ENCODE peak calls at places on chromosomes 12 and 14, in six cellular contexts. S is cardiac muscle cell; A is left lung; Z is right cardiac atrium; H is NCI-H748 treated with DMSO at 0.1 percent for 48 hours; O is stimulated activated effector memory CD8-positive, alpha-beta T cell treated with anti-CD3 and anti-CD28 coated beads, Interleukin-12 subunit alpha, Interleukin-12 subunit beta, amount 100 ng/mL, for 72 hours. T is an unnamed sample.

GRCh38 chr14:20035449-20035848 is 389 bp downstream of the OR4K13 start:
- DNase-seq in H (no peak), O (no peak), Z (no peak), S (no peak), A (no peak), T (no peak)

GRCh38 chr12:89770391-89770790 is 61.8 kb upstream of the ATP2B1 start:
- DNase-seq in O (no peak), H (no peak), Z (no peak), A (no peak), S (no peak), T (no peak)

GRCh38 chr14:22487941-22488340 is 101.1 kb downstream of the DAD1 start:
- DNase-seq in Z (no peak), A (no peak), H (no peak), S (no peak), O (no peak), T (no peak)

GRCh38 chr14:71119075-71119474 is 211.8 kb downstream of the PCNX1 start:
- DNase-seq in O (no peak), H (no peak), S (no peak), Z (no peak), A (no peak), T (no peak)

GRCh38 chr12:109566424-109566823 is 6.9 kb downstream of the MMAB start:
- DNase-seq in S (no peak), A (no peak), Z (peak), O (no peak), H (no peak), T (no peak)

GRCh38 chr12:62977419-62977818 is 42.5 kb upstream of the PPM1H start:
- DNase-seq in Z (no peak), O (no peak), H (peak), A (no peak), S (no peak), T (no peak)

GRCh38 chr12:122023339-122024131 is 1.9 kb downstream of the BCL7A start:
- DNase-seq in S (peak), A (peak), Z (peak), H (no peak), O (no peak), T (peak)

GRCh38 chr14:49687942-49688700 is at the start of gene POLE2:
- DNase-seq in O (peak), A (peak), H (peak), Z (peak), S (peak), T (peak)

GRCh38 chr14:81170829-81171195 is 49.9 kb downstream of the GTF2A1 start:
- DNase-seq in Z (no peak), S (no peak), H (no peak), O (no peak), A (no peak), T (no peak)

GRCh38 chr14:96627386-96627785 is 125.2 kb downstream of the PAPOLA start:
- DNase-seq in H (no peak), S (no peak), Z (no peak), A (no peak), O (no peak), T (no peak)

GRCh38 chr12:109469516-109469915 is 7.6 kb downstream of the KCTD10 start:
- DNase-seq in S (no peak), A (no peak), H (no peak), O (no peak), Z (no peak), T (no peak)

GRCh38 chr12:13120431-13120830 is 17.0 kb upstream of the GSG1 start:
- DNase-seq in H (no peak), S (no peak), A (no peak), O (no peak), Z (no peak), T (no peak)

GRCh38 chr12:104282109-104282508 is 21.4 kb upstream of the EID3 start:
- DNase-seq in Z (no peak), S (peak), A (no peak), O (no peak), H (no peak), T (no peak)

GRCh38 chr12:121560392-121561021 is 20.3 kb downstream of the KDM2B start:
- DNase-seq in S (no peak), H (no peak), Z (no peak), O (no peak), A (no peak), T (no peak)

GRCh38 chr12:108634225-108634795 is 616 bp upstream of the SELPLG start:
- DNase-seq in H (no peak), S (no peak), A (peak), O (peak), Z (peak), T (no peak)

GRCh38 chr12:34397591-34398365 is 375.5 kb downstream of the ALG10 start:
- DNase-seq in H (no peak), O (peak), A (peak), S (no peak), Z (peak), T (no peak)

GRCh38 chr14:95052016-95052585 is 105.2 kb downstream of the DICER1 start:
- DNase-seq in O (no peak), A (no peak), Z (no peak), H (no peak), S (no peak), T (no peak)